ENCODE peak calls at places on chromosomes 11 and 22, in eight cellular contexts. H is HCT116, G is hepatocyte, R is GM23338, P is MM.1S, Q is neural progenitor cell, U is SK-N-SH, J is GM23248. F is an unnamed sample.

GRCh38 chr11:28836285-28837081 is 728.3 kb downstream of the METTL15 start:
- DNase-seq in U (no peak), H (no peak), G (peak; percentile 45), R (no peak), J (peak; percentile 93), Q (peak; percentile 66), P (no peak), F (no peak)

GRCh38 chr22:44538071-44538470 is 40.0 kb upstream of the RTL6 start:
- DNase-seq in P (no peak), Q (no peak), J (peak; percentile 88), U (no peak), G (peak; percentile 64), R (no peak), H (no peak), F (no peak)

GRCh38 chr22:29147241-29147919 is 58.3 kb upstream of the EMID1 start:
- DNase-seq in U (no peak), H (no peak), G (no peak), P (no peak), R (no peak), J (no peak), Q (no peak), F (no peak)

GRCh38 chr11:43268161-43268560 is 43.6 kb upstream of the API5 start:
- DNase-seq in J (no peak), Q (peak; percentile 17), R (no peak), G (peak; percentile 10), P (no peak), H (no peak), U (no peak), F (no peak)

GRCh38 chr11:61026121-61027031 is 54.9 kb downstream of the CD6 start:
- DNase-seq in J (no peak), R (no peak), U (no peak), P (no peak), Q (no peak), G (no peak), H (no peak), F (peak; percentile 76)

GRCh38 chr11:33064033-33064825 is 24.9 kb downstream of the TCP11L1 start:
- DNase-seq in G (no peak), P (no peak), J (peak; percentile 29), U (no peak), H (no peak), R (peak; percentile 18), Q (no peak), F (no peak)

GRCh38 chr22:24097961-24098391 is 83.3 kb upstream of the SUSD2 start:
- DNase-seq in J (no peak), R (no peak), U (no peak), P (no peak), H (no peak), Q (no peak), G (no peak), F (no peak)

GRCh38 chr11:73878771-73879170 is 2.0 kb downstream of the PAAF1 start:
- DNase-seq in P (no peak), R (no peak), Q (no peak), H (no peak), U (no peak), J (no peak), G (no peak), F (no peak)

GRCh38 chr11:78212586-78213371 is 24.1 kb downstream of the USP35 start:
- DNase-seq in J (peak; percentile 83), R (no peak), H (no peak), G (no peak), Q (no peak), P (no peak), U (no peak), F (no peak)

GRCh38 chr11:119441898-119442243 is 18.9 kb upstream of the THY1 start:
- DNase-seq in G (no peak), P (no peak), H (no peak), U (no peak), R (peak; percentile 51), Q (no peak), J (no peak), F (no peak)

GRCh38 chr11:68436985-68437926 is 23.3 kb upstream of the PPP6R3 start:
- DNase-seq in H (no peak), J (peak; percentile 90), U (no peak), R (no peak), Q (no peak), P (no peak), G (no peak), F (no peak)

GRCh38 chr11:119859684-119860083 is 130.7 kb upstream of the NECTIN1 start:
- DNase-seq in J (no peak), R (no peak), G (no peak), U (no peak), P (no peak), H (no peak), Q (no peak), F (no peak)

GRCh38 chr11:61787928-61788491 is 4.4 kb downstream of the TMEM258 start:
- DNase-seq in G (peak; percentile 90), Q (peak; percentile 79), P (no peak), H (peak; percentile 48), R (peak; percentile 90), U (peak; percentile 74), J (peak; percentile 61), F (peak; percentile 25)

GRCh38 chr22:21985214-21985613 is 2.6 kb upstream of the TOP3B start:
- DNase-seq in R (no peak), G (no peak), H (no peak), J (no peak), P (no peak), U (no peak), Q (no peak), F (no peak)

GRCh38 chr11:196786-197731 is 4.2 kb downstream of the SCGB1C1 start:
- DNase-seq in J (peak; percentile 37), H (no peak), G (no peak), Q (no peak), U (no peak), P (no peak), R (no peak), F (no peak)

GRCh38 chr11:79845002-79845709 is 404.3 kb upstream of the TENM4 start:
- DNase-seq in R (no peak), H (no peak), J (no peak), P (no peak), G (no peak), U (no peak), Q (peak; percentile 4), F (no peak)

GRCh38 chr11:106137061-106137460 is 59.6 kb downstream of the AASDHPPT start:
- DNase-seq in P (no peak), Q (no peak), R (no peak), H (no peak), G (no peak), J (no peak), U (no peak), F (no peak)

GRCh38 chr11:119319702-119320592 is 3.0 kb upstream of the MCAM start:
- DNase-seq in R (no peak), G (no peak), H (no peak), J (no peak), Q (peak; percentile 83), U (no peak), P (no peak), F (no peak)

GRCh38 chr11:27528711-27529110 is 22.1 kb upstream of the LIN7C start:
- DNase-seq in H (no peak), Q (no peak), J (no peak), R (no peak), U (no peak), G (no peak), P (no peak), F (no peak)

GRCh38 chr22:37309221-37310074 is 27.1 kb downstream of the CYTH4 start:
- DNase-seq in Q (no peak), U (peak; percentile 81), P (no peak), H (no peak), R (no peak), G (no peak), J (no peak), F (peak; percentile 79)
- TF ChIP-seq EZH2phosphoT487 in Q (no peak), U (no peak), P (no peak), H (no peak), R (no peak), G (no peak), J (no peak), F (no peak)

GRCh38 chr22:46040471-46041465 is 63.8 kb upstream of the WNT7B start:
- DNase-seq in R (no peak), G (no peak), Q (no peak), P (no peak), J (no peak), H (no peak), U (no peak), F (peak; percentile 37)

GRCh38 chr22:46043339-46043738 is 66.4 kb upstream of the WNT7B start:
- DNase-seq in G (no peak), P (no peak), H (no peak), R (no peak), Q (no peak), J (no peak), U (no peak), F (no peak)

GRCh38 chr22:46042786-46043185 is 65.8 kb upstream of the WNT7B start:
- DNase-seq in R (no peak), Q (no peak), U (no peak), J (peak; percentile 63), G (no peak), H (no peak), P (no peak), F (no peak)

GRCh38 chr22:46039531-46039930 is 62.6 kb upstream of the WNT7B start:
- DNase-seq in U (no peak), Q (no peak), R (no peak), J (no peak), G (no peak), H (no peak), P (no peak), F (no peak)

GRCh38 chr22:46041642-46042041 is 64.7 kb upstream of the WNT7B start:
- DNase-seq in Q (no peak), U (no peak), R (no peak), P (no peak), H (no peak), G (no peak), J (no peak), F (no peak)
- H2AFZ ChIP-seq in Q (no peak overlapping the region), U (no peak overlapping the region), R (no peak overlapping the region), P (no peak overlapping the region), H (no peak overlapping the region), G (no peak overlapping the region), J (no peak overlapping the region), F (peak overlapping the region; percentile 88)

DNA sequence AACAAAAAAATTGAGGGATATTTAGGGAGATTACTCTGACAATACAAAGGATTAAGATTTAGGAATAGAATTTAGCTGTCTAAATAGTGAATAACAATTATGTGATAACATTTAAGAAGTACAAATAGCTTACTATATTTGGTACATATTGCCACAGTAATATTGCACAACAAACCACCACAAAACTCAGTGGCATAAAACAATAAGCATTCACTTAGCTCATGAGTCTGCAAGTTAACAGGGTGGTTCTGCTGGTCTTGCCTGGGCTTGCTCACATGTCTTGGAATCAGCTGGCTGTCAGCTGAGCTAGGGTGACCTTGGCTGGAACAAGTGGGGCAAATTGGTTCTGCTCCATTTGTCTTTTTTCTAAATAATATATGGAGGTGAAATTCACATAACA is 115.1 kb downstream of the DCDC1 start:
- DNase-seq in P (no peak), J (peak; percentile 45), H (no peak), G (no peak), R (no peak), Q (no peak), U (no peak), F (no peak)
- TF ChIP-seq EZH2phosphoT487 in P (no peak), J (no peak), H (no peak), G (no peak), R (no peak), Q (no peak), U (no peak), F (no peak)

DNA sequence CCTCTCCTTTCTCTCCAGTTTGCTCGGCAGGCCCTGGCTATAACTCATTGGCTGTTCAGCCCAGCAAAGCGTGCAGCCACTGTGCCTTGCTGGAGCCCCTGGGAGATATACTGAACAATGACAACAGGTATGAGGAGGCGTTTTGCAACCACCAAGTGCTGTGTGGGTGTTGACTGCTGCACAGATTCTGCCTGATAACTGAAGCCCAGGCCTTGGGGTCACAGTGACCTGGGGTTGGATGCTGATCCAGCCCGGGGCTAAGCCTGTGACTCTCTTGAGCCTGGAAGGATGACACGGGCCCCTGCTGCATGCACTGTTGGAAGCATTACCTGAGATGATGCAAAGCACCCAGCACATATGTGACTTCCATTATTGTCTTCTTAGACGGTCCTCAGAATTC is 13.7 kb upstream of the A4GALT start:
- DNase-seq in P (no peak), J (no peak), G (no peak), Q (no peak), U (no peak), R (no peak), H (no peak), F (no peak)
- H2AFZ ChIP-seq in P (no peak overlapping the region), J (no peak overlapping the region), G (no peak overlapping the region), Q (no peak overlapping the region), U (no peak overlapping the region), R (no peak overlapping the region), H (no peak overlapping the region), F (no peak overlapping the region)